ENCODE peak calls at places on chromosomes 4 and X, in seven cellular contexts. A is cardiac muscle cell, J is uterus, S is lung, H is fibroblast of mammary gland, F is esophagus muscularis mucosa, D is heart left ventricle. V is an unnamed sample.

GRCh38 chrX:74613350-74614192 is 853 bp downstream of the RLIM start:
- DNase-seq in S (no peak), H (peak; percentile 45), J (no peak), A (peak; percentile 24), F (no peak), D (no peak), V (peak; percentile 46)

GRCh38 chr4:189267312-189267965 is 673.2 kb upstream of the FRG1 start:
- DNase-seq in S (no peak), H (no peak), J (no peak), F (no peak), A (no peak), D (no peak), V (no peak)

GRCh38 chrX:48459483-48459882 is 10.6 kb downstream of the SLC38A5 start:
- DNase-seq in A (no peak), H (no peak), S (no peak), D (no peak), J (no peak), F (no peak), V (no peak)

GRCh38 chr4:153873741-153874140 is 84.9 kb upstream of the SFRP2 start:
- DNase-seq in A (no peak), D (no peak), J (no peak), F (no peak), S (no peak), H (no peak), V (no peak)

GRCh38 chrX:38627683-38628082 is 66.3 kb downstream of the TSPAN7 start:
- DNase-seq in F (no peak), S (no peak), D (no peak), J (no peak), H (peak; percentile 36), A (no peak), V (peak; percentile 37)

GRCh38 chr4:140071806-140072205 is 82.2 kb downstream of the MAML3 start:
- DNase-seq in H (peak; percentile 88), D (peak; percentile 46), A (no peak), S (no peak), J (no peak), F (no peak), V (peak; percentile 97)

GRCh38 chr4:10015140-10015753 is 6.0 kb downstream of the SLC2A9 start:
- DNase-seq in S (peak; percentile 41), F (no peak), A (peak; percentile 69), J (no peak), H (peak; percentile 51), D (no peak), V (peak; percentile 79)

GRCh38 chr4:186953601-186954260 is 230.1 kb upstream of the FAT1 start:
- DNase-seq in A (no peak), D (no peak), H (peak; percentile 58), J (no peak), S (no peak), F (no peak), V (no peak)

GRCh38 chr4:65669008-65669971 is 999 bp downstream of the EPHA5 start:
- DNase-seq in F (no peak), J (peak; percentile 15), A (peak; percentile 44), S (no peak), H (peak; percentile 11), D (no peak), V (peak; percentile 39)

GRCh38 chr4:53686521-53686920 is 95.2 kb upstream of the LNX1 start:
- DNase-seq in J (no peak), H (no peak), S (no peak), F (no peak), D (no peak), A (peak; percentile 24), V (no peak)

GRCh38 chrX:48278958-48279357 is 23.8 kb downstream of the SSX1 start:
- DNase-seq in F (no peak), A (no peak), D (peak; percentile 6), S (no peak), H (peak; percentile 73), J (peak; percentile 20), V (no peak)

GRCh38 chrX:47644557-47645091 is 5.7 kb downstream of the ELK1 start:
- DNase-seq in D (no peak), J (no peak), H (peak; percentile 47), S (no peak), F (no peak), A (peak; percentile 61), V (peak; percentile 57)

GRCh38 chr4:55435136-55435535 is 39.4 kb downstream of the TMEM165 start:
- DNase-seq in D (no peak), F (no peak), S (no peak), H (peak; percentile 49), J (no peak), A (peak; percentile 10), V (peak; percentile 75)

DNA sequence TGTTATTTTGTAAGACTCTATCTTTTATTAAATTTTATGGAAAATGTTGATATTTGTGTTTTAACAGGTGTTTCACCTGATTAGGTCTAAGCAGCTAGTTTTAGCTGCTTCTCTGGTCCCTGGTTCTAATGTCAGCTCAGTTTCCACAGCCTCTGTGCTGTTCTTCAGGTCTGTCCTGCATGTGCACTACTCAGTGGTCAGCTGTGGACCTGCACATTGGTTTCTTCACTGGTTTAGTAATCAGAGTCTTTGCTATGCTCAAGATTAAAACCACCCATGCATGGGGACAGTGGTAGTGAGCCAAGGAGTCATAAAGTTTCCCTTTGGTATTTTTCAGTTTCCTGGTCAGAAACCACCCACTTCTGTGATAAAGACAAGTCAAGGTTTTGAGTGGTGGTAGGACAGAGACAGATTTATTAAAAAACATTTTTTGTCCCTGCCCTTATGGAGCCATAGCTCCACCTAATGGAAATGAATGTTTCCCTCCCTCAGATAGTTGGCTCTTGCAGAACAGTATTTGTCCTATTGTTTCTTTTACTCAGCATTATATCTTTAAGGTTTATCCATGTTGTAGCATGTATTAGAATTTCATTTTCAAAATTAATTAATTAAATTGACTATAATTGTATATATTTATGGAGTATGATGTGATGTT is 36.8 kb upstream of the VBP1 start:
- DNase-seq in H (no peak), A (no peak), S (no peak), J (no peak), D (no peak), F (no peak), V (peak; percentile 6)
- TF ChIP-seq CTCF in H (no peak), A (peak; percentile 7), S (no peak), J (no peak), D (no peak), F (no peak), V (no peak)

GRCh38 chr4:125315571-125316390 is 1.0 kb downstream of the FAT4 start:
- DNase-seq in D (peak; percentile 56), A (peak; percentile 88), H (peak; percentile 48), F (no peak), J (peak; percentile 54), S (peak; percentile 41), V (peak; percentile 68)

GRCh38 chr4:125316391-125316780 is 1.6 kb downstream of the FAT4 start:
- DNase-seq in D (peak; percentile 33), J (peak; percentile 25), A (peak; percentile 34), F (no peak), S (peak; percentile 49), H (no peak), V (peak; percentile 49)

GRCh38 chr4:125316781-125317525 is 2.2 kb downstream of the FAT4 start:
- DNase-seq in J (peak; percentile 32), A (peak; percentile 41), F (no peak), H (peak; percentile 44), S (peak; percentile 34), D (peak; percentile 37), V (peak; percentile 43)

GRCh38 chr4:125319311-125319710 is 4.6 kb downstream of the FAT4 start:
- DNase-seq in J (no peak), A (no peak), S (no peak), D (no peak), H (no peak), F (no peak), V (peak; percentile 29)

DNA sequence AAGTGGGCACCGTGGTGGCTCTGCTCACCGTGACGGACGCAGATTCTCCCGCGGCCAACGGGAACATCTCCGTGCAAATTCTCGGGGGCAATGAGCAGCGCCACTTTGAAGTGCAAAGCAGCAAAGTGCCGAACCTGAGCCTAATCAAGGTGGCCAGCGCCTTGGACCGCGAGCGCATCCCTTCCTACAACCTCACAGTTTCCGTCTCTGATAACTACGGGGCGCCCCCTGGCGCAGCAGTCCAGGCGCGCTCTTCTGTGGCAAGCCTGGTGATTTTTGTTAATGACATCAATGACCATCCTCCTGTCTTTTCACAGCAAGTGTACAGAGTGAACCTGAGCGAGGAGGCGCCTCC is 2.7 kb downstream of the FAT4 start:
- DNase-seq in J (peak; percentile 43), F (no peak), S (no peak), H (peak; percentile 68), A (peak; percentile 49), D (peak; percentile 35), V (peak; percentile 62)
- H3K4me3 ChIP-seq in J (peak overlapping the region; percentile 82), F (peak overlapping the region; percentile 78), S (peak overlapping the region; percentile 77), H (peak overlapping the region; percentile 88), A (peak overlapping the region; percentile 90), D (peak overlapping the region; percentile 79), V (peak overlapping the region; percentile 94)

GRCh38 chr4:181301735-181302380 is 941.3 kb upstream of the TENM3 start:
- DNase-seq in F (no peak), A (peak; percentile 66), D (no peak), H (peak; percentile 26), J (no peak), S (no peak), V (peak; percentile 47)
- TF ChIP-seq CTCF in F (no peak), A (peak; percentile 29), D (peak; percentile 22), H (peak; percentile 56), J (no peak), S (no peak), V (peak; percentile 72)

GRCh38 chr4:40183615-40184411 is 13.0 kb upstream of the RHOH start:
- DNase-seq in F (no peak), A (no peak), D (no peak), H (peak; percentile 95), J (no peak), S (no peak), V (peak; percentile 44)
- H3K4me3 ChIP-seq in F (no peak overlapping the region), A (no peak overlapping the region), D (no peak overlapping the region), H (no peak overlapping the region), J (no peak overlapping the region), S (no peak overlapping the region), V (no peak overlapping the region)

GRCh38 chrX:110462957-110463356 is 104.3 kb downstream of the RTL9 start:
- DNase-seq in F (no peak), D (no peak), S (no peak), A (no peak), H (peak; percentile 6), J (no peak), V (no peak)
- TF ChIP-seq CTCF in F (peak; percentile 8), D (no peak), S (no peak), A (no peak), H (peak; percentile 26), J (no peak), V (no peak)

GRCh38 chrX:119990995-119991787 is 47.6 kb upstream of the NKAP start:
- DNase-seq in A (no peak), H (no peak), J (no peak), S (no peak), D (no peak), F (no peak), V (no peak)
- H3K4me3 ChIP-seq in A (peak overlapping the region; percentile 14), H (no peak overlapping the region), J (no peak overlapping the region), S (no peak overlapping the region), D (peak overlapping the region; percentile 21), F (peak overlapping the region; percentile 46), V (no peak overlapping the region)

V was measured in choroid plexus epithelial cell.